ENCODE peak calls at places on chromosomes 1 and 21, in ten cellular contexts. One of them, this sample, is unnamed.

GRCh38 chr1:53549781-53550180 is 90.6 kb downstream of the DMRTB1 start:
- DNase-seq in posterior cingulate gyrus: no peak
- DNase-seq in fibroblast of mammary gland: no peak
- DNase-seq in upper lobe of right lung: peak
- DNase-seq in EL: no peak
- DNase-seq in cardiac muscle cell: no peak
- DNase-seq in stimulated activated CD4-positive, alpha-beta T cell treated with anti-CD3 and anti-CD28 coated beads, Interleukin-4, amount 100 ng/mL, for 48 hours: no peak
- DNase-seq in activated T-cell treated with anti-CD3 and anti-CD28 coated beads, Interleukin-2, amount 50 U/mL, for 48 hours: no peak
- DNase-seq in stimulated activated CD8-positive, alpha-beta memory T cell treated with anti-CD3 and anti-CD28 coated beads, Interleukin-7, amount 100 ng/mL, for 1 hour: no peak
- DNase-seq in AG08396: no peak
- DNase-seq in this sample: no peak

GRCh38 chr1:33358114-33358770 is 37.3 kb upstream of the A3GALT2 start:
- DNase-seq in posterior cingulate gyrus: no peak
- DNase-seq in stimulated activated CD4-positive, alpha-beta T cell treated with anti-CD3 and anti-CD28 coated beads, Interleukin-4, amount 100 ng/mL, for 48 hours: no peak
- DNase-seq in activated T-cell treated with anti-CD3 and anti-CD28 coated beads, Interleukin-2, amount 50 U/mL, for 48 hours: no peak
- DNase-seq in EL: no peak
- DNase-seq in fibroblast of mammary gland: no peak
- DNase-seq in upper lobe of right lung: no peak
- DNase-seq in cardiac muscle cell: no peak
- DNase-seq in AG08396: no peak
- DNase-seq in stimulated activated CD8-positive, alpha-beta memory T cell treated with anti-CD3 and anti-CD28 coated beads, Interleukin-7, amount 100 ng/mL, for 1 hour: no peak
- DNase-seq in this sample: no peak

GRCh38 chr1:47178020-47178419 is 11.8 kb downstream of the PDZK1IP1 start:
- DNase-seq in fibroblast of mammary gland: no peak
- DNase-seq in activated T-cell treated with anti-CD3 and anti-CD28 coated beads, Interleukin-2, amount 50 U/mL, for 48 hours: no peak
- DNase-seq in AG08396: no peak
- DNase-seq in upper lobe of right lung: no peak
- DNase-seq in EL: no peak
- DNase-seq in cardiac muscle cell: no peak
- DNase-seq in stimulated activated CD4-positive, alpha-beta T cell treated with anti-CD3 and anti-CD28 coated beads, Interleukin-4, amount 100 ng/mL, for 48 hours: no peak
- DNase-seq in stimulated activated CD8-positive, alpha-beta memory T cell treated with anti-CD3 and anti-CD28 coated beads, Interleukin-7, amount 100 ng/mL, for 1 hour: no peak
- DNase-seq in posterior cingulate gyrus: no peak
- DNase-seq in this sample: no peak

GRCh38 chr1:157170677-157171515 is 32.7 kb upstream of the ETV3 start:
- DNase-seq in fibroblast of mammary gland: peak
- DNase-seq in upper lobe of right lung: peak
- DNase-seq in cardiac muscle cell: peak
- DNase-seq in stimulated activated CD8-positive, alpha-beta memory T cell treated with anti-CD3 and anti-CD28 coated beads, Interleukin-7, amount 100 ng/mL, for 1 hour: no peak
- DNase-seq in activated T-cell treated with anti-CD3 and anti-CD28 coated beads, Interleukin-2, amount 50 U/mL, for 48 hours: peak
- DNase-seq in AG08396: no peak
- DNase-seq in stimulated activated CD4-positive, alpha-beta T cell treated with anti-CD3 and anti-CD28 coated beads, Interleukin-4, amount 100 ng/mL, for 48 hours: peak
- DNase-seq in posterior cingulate gyrus: no peak
- DNase-seq in EL: peak
- DNase-seq in this sample: peak

GRCh38 chr1:93816970-93817738 is 61.9 kb downstream of the DNTTIP2 start:
- DNase-seq in posterior cingulate gyrus: peak
- DNase-seq in fibroblast of mammary gland: peak
- DNase-seq in stimulated activated CD4-positive, alpha-beta T cell treated with anti-CD3 and anti-CD28 coated beads, Interleukin-4, amount 100 ng/mL, for 48 hours: no peak
- DNase-seq in AG08396: no peak
- DNase-seq in EL: peak
- DNase-seq in stimulated activated CD8-positive, alpha-beta memory T cell treated with anti-CD3 and anti-CD28 coated beads, Interleukin-7, amount 100 ng/mL, for 1 hour: no peak
- DNase-seq in activated T-cell treated with anti-CD3 and anti-CD28 coated beads, Interleukin-2, amount 50 U/mL, for 48 hours: no peak
- DNase-seq in cardiac muscle cell: peak
- DNase-seq in upper lobe of right lung: no peak
- DNase-seq in this sample: peak

GRCh38 chr1:70202173-70202758 is 3.1 kb downstream of the LRRC40 start:
- DNase-seq in stimulated activated CD8-positive, alpha-beta memory T cell treated with anti-CD3 and anti-CD28 coated beads, Interleukin-7, amount 100 ng/mL, for 1 hour: no peak
- DNase-seq in posterior cingulate gyrus: no peak
- DNase-seq in stimulated activated CD4-positive, alpha-beta T cell treated with anti-CD3 and anti-CD28 coated beads, Interleukin-4, amount 100 ng/mL, for 48 hours: no peak
- DNase-seq in cardiac muscle cell: no peak
- DNase-seq in AG08396: no peak
- DNase-seq in fibroblast of mammary gland: no peak
- DNase-seq in EL: no peak
- DNase-seq in activated T-cell treated with anti-CD3 and anti-CD28 coated beads, Interleukin-2, amount 50 U/mL, for 48 hours: no peak
- DNase-seq in upper lobe of right lung: no peak
- DNase-seq in this sample: no peak

GRCh38 chr1:194866153-194866552 is 1679.7 kb upstream of the B3GALT2 start:
- DNase-seq in stimulated activated CD4-positive, alpha-beta T cell treated with anti-CD3 and anti-CD28 coated beads, Interleukin-4, amount 100 ng/mL, for 48 hours: no peak
- DNase-seq in activated T-cell treated with anti-CD3 and anti-CD28 coated beads, Interleukin-2, amount 50 U/mL, for 48 hours: no peak
- DNase-seq in upper lobe of right lung: no peak
- DNase-seq in stimulated activated CD8-positive, alpha-beta memory T cell treated with anti-CD3 and anti-CD28 coated beads, Interleukin-7, amount 100 ng/mL, for 1 hour: no peak
- DNase-seq in EL: no peak
- DNase-seq in posterior cingulate gyrus: no peak
- DNase-seq in cardiac muscle cell: no peak
- DNase-seq in fibroblast of mammary gland: no peak
- DNase-seq in AG08396: no peak
- DNase-seq in this sample: no peak

GRCh38 chr1:8777867-8778266 is 39.6 kb downstream of the RERE start:
- DNase-seq in stimulated activated CD8-positive, alpha-beta memory T cell treated with anti-CD3 and anti-CD28 coated beads, Interleukin-7, amount 100 ng/mL, for 1 hour: no peak
- DNase-seq in posterior cingulate gyrus: no peak
- DNase-seq in EL: no peak
- DNase-seq in upper lobe of right lung: no peak
- DNase-seq in activated T-cell treated with anti-CD3 and anti-CD28 coated beads, Interleukin-2, amount 50 U/mL, for 48 hours: no peak
- DNase-seq in stimulated activated CD4-positive, alpha-beta T cell treated with anti-CD3 and anti-CD28 coated beads, Interleukin-4, amount 100 ng/mL, for 48 hours: no peak
- DNase-seq in cardiac muscle cell: no peak
- DNase-seq in fibroblast of mammary gland: peak
- DNase-seq in AG08396: no peak
- DNase-seq in this sample: no peak

GRCh38 chr21:28763809-28764418 is 228.8 kb downstream of the LTN1 start:
- DNase-seq in fibroblast of mammary gland: no peak
- DNase-seq in stimulated activated CD4-positive, alpha-beta T cell treated with anti-CD3 and anti-CD28 coated beads, Interleukin-4, amount 100 ng/mL, for 48 hours: no peak
- DNase-seq in upper lobe of right lung: no peak
- DNase-seq in cardiac muscle cell: no peak
- DNase-seq in activated T-cell treated with anti-CD3 and anti-CD28 coated beads, Interleukin-2, amount 50 U/mL, for 48 hours: no peak
- DNase-seq in posterior cingulate gyrus: no peak
- DNase-seq in stimulated activated CD8-positive, alpha-beta memory T cell treated with anti-CD3 and anti-CD28 coated beads, Interleukin-7, amount 100 ng/mL, for 1 hour: no peak
- DNase-seq in EL: no peak
- DNase-seq in AG08396: no peak
- DNase-seq in this sample: no peak

GRCh38 chr21:17554619-17555472 is 42.0 kb downstream of the CXADR start:
- DNase-seq in fibroblast of mammary gland: peak
- DNase-seq in EL: peak
- DNase-seq in stimulated activated CD4-positive, alpha-beta T cell treated with anti-CD3 and anti-CD28 coated beads, Interleukin-4, amount 100 ng/mL, for 48 hours: no peak
- DNase-seq in cardiac muscle cell: no peak
- DNase-seq in stimulated activated CD8-positive, alpha-beta memory T cell treated with anti-CD3 and anti-CD28 coated beads, Interleukin-7, amount 100 ng/mL, for 1 hour: no peak
- DNase-seq in activated T-cell treated with anti-CD3 and anti-CD28 coated beads, Interleukin-2, amount 50 U/mL, for 48 hours: no peak
- DNase-seq in posterior cingulate gyrus: no peak
- DNase-seq in AG08396: peak
- DNase-seq in upper lobe of right lung: no peak
- DNase-seq in this sample: peak

GRCh38 chr1:180027949-180028445 is 73.4 kb downstream of the CEP350 start:
- DNase-seq in activated T-cell treated with anti-CD3 and anti-CD28 coated beads, Interleukin-2, amount 50 U/mL, for 48 hours: no peak
- DNase-seq in stimulated activated CD8-positive, alpha-beta memory T cell treated with anti-CD3 and anti-CD28 coated beads, Interleukin-7, amount 100 ng/mL, for 1 hour: no peak
- DNase-seq in AG08396: peak
- DNase-seq in fibroblast of mammary gland: peak
- DNase-seq in stimulated activated CD4-positive, alpha-beta T cell treated with anti-CD3 and anti-CD28 coated beads, Interleukin-4, amount 100 ng/mL, for 48 hours: no peak
- DNase-seq in posterior cingulate gyrus: no peak
- DNase-seq in upper lobe of right lung: no peak
- DNase-seq in EL: peak
- DNase-seq in cardiac muscle cell: peak
- DNase-seq in this sample: no peak

GRCh38 chr1:181099152-181100014 is 10.9 kb downstream of the IER5 start:
- DNase-seq in fibroblast of mammary gland: peak
- DNase-seq in stimulated activated CD8-positive, alpha-beta memory T cell treated with anti-CD3 and anti-CD28 coated beads, Interleukin-7, amount 100 ng/mL, for 1 hour: no peak
- DNase-seq in EL: peak
- DNase-seq in activated T-cell treated with anti-CD3 and anti-CD28 coated beads, Interleukin-2, amount 50 U/mL, for 48 hours: peak
- DNase-seq in stimulated activated CD4-positive, alpha-beta T cell treated with anti-CD3 and anti-CD28 coated beads, Interleukin-4, amount 100 ng/mL, for 48 hours: peak
- DNase-seq in cardiac muscle cell: peak
- DNase-seq in upper lobe of right lung: no peak
- DNase-seq in AG08396: no peak
- DNase-seq in posterior cingulate gyrus: no peak
- DNase-seq in this sample: no peak

GRCh38 chr1:7432896-7433380 is 338.2 kb upstream of the VAMP3 start:
- DNase-seq in upper lobe of right lung: no peak
- DNase-seq in stimulated activated CD4-positive, alpha-beta T cell treated with anti-CD3 and anti-CD28 coated beads, Interleukin-4, amount 100 ng/mL, for 48 hours: no peak
- DNase-seq in AG08396: no peak
- DNase-seq in activated T-cell treated with anti-CD3 and anti-CD28 coated beads, Interleukin-2, amount 50 U/mL, for 48 hours: no peak
- DNase-seq in EL: no peak
- DNase-seq in posterior cingulate gyrus: peak
- DNase-seq in stimulated activated CD8-positive, alpha-beta memory T cell treated with anti-CD3 and anti-CD28 coated beads, Interleukin-7, amount 100 ng/mL, for 1 hour: no peak
- DNase-seq in fibroblast of mammary gland: no peak
- DNase-seq in cardiac muscle cell: no peak
- DNase-seq in this sample: no peak

GRCh38 chr1:147912553-147912952 is 10.0 kb downstream of the GJA8 start:
- DNase-seq in stimulated activated CD4-positive, alpha-beta T cell treated with anti-CD3 and anti-CD28 coated beads, Interleukin-4, amount 100 ng/mL, for 48 hours: no peak
- DNase-seq in stimulated activated CD8-positive, alpha-beta memory T cell treated with anti-CD3 and anti-CD28 coated beads, Interleukin-7, amount 100 ng/mL, for 1 hour: no peak
- DNase-seq in fibroblast of mammary gland: peak
- DNase-seq in AG08396: no peak
- DNase-seq in EL: no peak
- DNase-seq in upper lobe of right lung: no peak
- DNase-seq in activated T-cell treated with anti-CD3 and anti-CD28 coated beads, Interleukin-2, amount 50 U/mL, for 48 hours: no peak
- DNase-seq in cardiac muscle cell: no peak
- DNase-seq in posterior cingulate gyrus: no peak
- DNase-seq in this sample: no peak

GRCh38 chr21:29318354-29318753 is 19.6 kb downstream of the BACH1 start:
- DNase-seq in cardiac muscle cell: peak
- DNase-seq in posterior cingulate gyrus: no peak
- DNase-seq in activated T-cell treated with anti-CD3 and anti-CD28 coated beads, Interleukin-2, amount 50 U/mL, for 48 hours: no peak
- DNase-seq in upper lobe of right lung: no peak
- DNase-seq in EL: no peak
- DNase-seq in stimulated activated CD4-positive, alpha-beta T cell treated with anti-CD3 and anti-CD28 coated beads, Interleukin-4, amount 100 ng/mL, for 48 hours: no peak
- DNase-seq in AG08396: no peak
- DNase-seq in stimulated activated CD8-positive, alpha-beta memory T cell treated with anti-CD3 and anti-CD28 coated beads, Interleukin-7, amount 100 ng/mL, for 1 hour: no peak
- DNase-seq in fibroblast of mammary gland: peak
- DNase-seq in this sample: no peak

GRCh38 chr1:82366694-82367093 is 566.0 kb downstream of the ADGRL2 start:
- DNase-seq in AG08396: no peak
- DNase-seq in stimulated activated CD8-positive, alpha-beta memory T cell treated with anti-CD3 and anti-CD28 coated beads, Interleukin-7, amount 100 ng/mL, for 1 hour: no peak
- DNase-seq in stimulated activated CD4-positive, alpha-beta T cell treated with anti-CD3 and anti-CD28 coated beads, Interleukin-4, amount 100 ng/mL, for 48 hours: no peak
- DNase-seq in upper lobe of right lung: no peak
- DNase-seq in posterior cingulate gyrus: no peak
- DNase-seq in EL: no peak
- DNase-seq in fibroblast of mammary gland: no peak
- DNase-seq in cardiac muscle cell: no peak
- DNase-seq in activated T-cell treated with anti-CD3 and anti-CD28 coated beads, Interleukin-2, amount 50 U/mL, for 48 hours: no peak
- DNase-seq in this sample: no peak

GRCh38 chr1:243834130-243834529 is 15.9 kb downstream of the AKT3 start:
- DNase-seq in activated T-cell treated with anti-CD3 and anti-CD28 coated beads, Interleukin-2, amount 50 U/mL, for 48 hours: no peak
- DNase-seq in fibroblast of mammary gland: no peak
- DNase-seq in cardiac muscle cell: no peak
- DNase-seq in stimulated activated CD8-positive, alpha-beta memory T cell treated with anti-CD3 and anti-CD28 coated beads, Interleukin-7, amount 100 ng/mL, for 1 hour: no peak
- DNase-seq in stimulated activated CD4-positive, alpha-beta T cell treated with anti-CD3 and anti-CD28 coated beads, Interleukin-4, amount 100 ng/mL, for 48 hours: no peak
- DNase-seq in upper lobe of right lung: no peak
- DNase-seq in AG08396: no peak
- DNase-seq in posterior cingulate gyrus: no peak
- DNase-seq in EL: no peak
- DNase-seq in this sample: no peak

GRCh38 chr1:173508541-173508940 is 31.4 kb downstream of the PRDX6 start:
- DNase-seq in upper lobe of right lung: no peak
- DNase-seq in cardiac muscle cell: no peak
- DNase-seq in fibroblast of mammary gland: no peak
- DNase-seq in posterior cingulate gyrus: no peak
- DNase-seq in AG08396: no peak
- DNase-seq in stimulated activated CD4-positive, alpha-beta T cell treated with anti-CD3 and anti-CD28 coated beads, Interleukin-4, amount 100 ng/mL, for 48 hours: no peak
- DNase-seq in EL: no peak
- DNase-seq in stimulated activated CD8-positive, alpha-beta memory T cell treated with anti-CD3 and anti-CD28 coated beads, Interleukin-7, amount 100 ng/mL, for 1 hour: no peak
- DNase-seq in activated T-cell treated with anti-CD3 and anti-CD28 coated beads, Interleukin-2, amount 50 U/mL, for 48 hours: no peak
- DNase-seq in this sample: no peak

GRCh38 chr1:223761416-223761815 is 49.1 kb downstream of the CAPN2 start:
- DNase-seq in upper lobe of right lung: no peak
- DNase-seq in activated T-cell treated with anti-CD3 and anti-CD28 coated beads, Interleukin-2, amount 50 U/mL, for 48 hours: no peak
- DNase-seq in fibroblast of mammary gland: no peak
- DNase-seq in posterior cingulate gyrus: no peak
- DNase-seq in AG08396: no peak
- DNase-seq in cardiac muscle cell: peak
- DNase-seq in EL: no peak
- DNase-seq in stimulated activated CD8-positive, alpha-beta memory T cell treated with anti-CD3 and anti-CD28 coated beads, Interleukin-7, amount 100 ng/mL, for 1 hour: no peak
- DNase-seq in stimulated activated CD4-positive, alpha-beta T cell treated with anti-CD3 and anti-CD28 coated beads, Interleukin-4, amount 100 ng/mL, for 48 hours: no peak
- DNase-seq in this sample: no peak

GRCh38 chr1:20399606-20400180 is 86.3 kb downstream of the CAMK2N1 start:
- DNase-seq in AG08396: no peak
- DNase-seq in fibroblast of mammary gland: no peak
- DNase-seq in stimulated activated CD4-positive, alpha-beta T cell treated with anti-CD3 and anti-CD28 coated beads, Interleukin-4, amount 100 ng/mL, for 48 hours: no peak
- DNase-seq in posterior cingulate gyrus: peak
- DNase-seq in cardiac muscle cell: no peak
- DNase-seq in upper lobe of right lung: no peak
- DNase-seq in stimulated activated CD8-positive, alpha-beta memory T cell treated with anti-CD3 and anti-CD28 coated beads, Interleukin-7, amount 100 ng/mL, for 1 hour: no peak
- DNase-seq in activated T-cell treated with anti-CD3 and anti-CD28 coated beads, Interleukin-2, amount 50 U/mL, for 48 hours: no peak
- DNase-seq in EL: no peak
- DNase-seq in this sample: no peak

GRCh38 chr1:108050134-108050533 is 85.2 kb upstream of the VAV3 start:
- DNase-seq in stimulated activated CD4-positive, alpha-beta T cell treated with anti-CD3 and anti-CD28 coated beads, Interleukin-4, amount 100 ng/mL, for 48 hours: no peak
- DNase-seq in AG08396: no peak
- DNase-seq in activated T-cell treated with anti-CD3 and anti-CD28 coated beads, Interleukin-2, amount 50 U/mL, for 48 hours: no peak
- DNase-seq in upper lobe of right lung: peak
- DNase-seq in cardiac muscle cell: no peak
- DNase-seq in posterior cingulate gyrus: no peak
- DNase-seq in stimulated activated CD8-positive, alpha-beta memory T cell treated with anti-CD3 and anti-CD28 coated beads, Interleukin-7, amount 100 ng/mL, for 1 hour: no peak
- DNase-seq in fibroblast of mammary gland: no peak
- DNase-seq in EL: no peak
- DNase-seq in this sample: no peak

GRCh38 chr21:38136201-38136600 is 120.6 kb upstream of the KCNJ15 start:
- DNase-seq in AG08396: no peak
- DNase-seq in fibroblast of mammary gland: peak
- DNase-seq in stimulated activated CD8-positive, alpha-beta memory T cell treated with anti-CD3 and anti-CD28 coated beads, Interleukin-7, amount 100 ng/mL, for 1 hour: no peak
- DNase-seq in upper lobe of right lung: no peak
- DNase-seq in stimulated activated CD4-positive, alpha-beta T cell treated with anti-CD3 and anti-CD28 coated beads, Interleukin-4, amount 100 ng/mL, for 48 hours: no peak
- DNase-seq in posterior cingulate gyrus: no peak
- DNase-seq in cardiac muscle cell: peak
- DNase-seq in activated T-cell treated with anti-CD3 and anti-CD28 coated beads, Interleukin-2, amount 50 U/mL, for 48 hours: no peak
- DNase-seq in EL: peak
- DNase-seq in this sample: no peak

GRCh38 chr1:115222616-115223402 is 115.2 kb downstream of the NGF start:
- DNase-seq in posterior cingulate gyrus: no peak
- DNase-seq in fibroblast of mammary gland: no peak
- DNase-seq in stimulated activated CD8-positive, alpha-beta memory T cell treated with anti-CD3 and anti-CD28 coated beads, Interleukin-7, amount 100 ng/mL, for 1 hour: no peak
- DNase-seq in upper lobe of right lung: no peak
- DNase-seq in activated T-cell treated with anti-CD3 and anti-CD28 coated beads, Interleukin-2, amount 50 U/mL, for 48 hours: no peak
- DNase-seq in EL: no peak
- DNase-seq in stimulated activated CD4-positive, alpha-beta T cell treated with anti-CD3 and anti-CD28 coated beads, Interleukin-4, amount 100 ng/mL, for 48 hours: no peak
- DNase-seq in AG08396: no peak
- DNase-seq in cardiac muscle cell: no peak
- DNase-seq in this sample: no peak

GRCh38 chr1:19644761-19645543 is 841 bp downstream of the NBL1 start:
- DNase-seq in fibroblast of mammary gland: no peak
- DNase-seq in cardiac muscle cell: no peak
- DNase-seq in EL: peak
- DNase-seq in AG08396: peak
- DNase-seq in stimulated activated CD8-positive, alpha-beta memory T cell treated with anti-CD3 and anti-CD28 coated beads, Interleukin-7, amount 100 ng/mL, for 1 hour: peak
- DNase-seq in activated T-cell treated with anti-CD3 and anti-CD28 coated beads, Interleukin-2, amount 50 U/mL, for 48 hours: peak
- DNase-seq in upper lobe of right lung: no peak
- DNase-seq in posterior cingulate gyrus: no peak
- DNase-seq in stimulated activated CD4-positive, alpha-beta T cell treated with anti-CD3 and anti-CD28 coated beads, Interleukin-4, amount 100 ng/mL, for 48 hours: no peak
- DNase-seq in this sample: peak

GRCh38 chr1:193680924-193681316 is 494.5 kb upstream of the B3GALT2 start:
- DNase-seq in stimulated activated CD4-positive, alpha-beta T cell treated with anti-CD3 and anti-CD28 coated beads, Interleukin-4, amount 100 ng/mL, for 48 hours: no peak
- DNase-seq in EL: no peak
- DNase-seq in cardiac muscle cell: no peak
- DNase-seq in stimulated activated CD8-positive, alpha-beta memory T cell treated with anti-CD3 and anti-CD28 coated beads, Interleukin-7, amount 100 ng/mL, for 1 hour: no peak
- DNase-seq in fibroblast of mammary gland: no peak
- DNase-seq in upper lobe of right lung: no peak
- DNase-seq in AG08396: no peak
- DNase-seq in posterior cingulate gyrus: no peak
- DNase-seq in activated T-cell treated with anti-CD3 and anti-CD28 coated beads, Interleukin-2, amount 50 U/mL, for 48 hours: no peak
- DNase-seq in this sample: no peak

GRCh38 chr1:9537863-9538668 is 1.2 kb upstream of the SLC25A33 start:
- DNase-seq in AG08396: no peak
- DNase-seq in activated T-cell treated with anti-CD3 and anti-CD28 coated beads, Interleukin-2, amount 50 U/mL, for 48 hours: no peak
- DNase-seq in upper lobe of right lung: no peak
- DNase-seq in stimulated activated CD8-positive, alpha-beta memory T cell treated with anti-CD3 and anti-CD28 coated beads, Interleukin-7, amount 100 ng/mL, for 1 hour: no peak
- DNase-seq in EL: no peak
- DNase-seq in posterior cingulate gyrus: peak
- DNase-seq in stimulated activated CD4-positive, alpha-beta T cell treated with anti-CD3 and anti-CD28 coated beads, Interleukin-4, amount 100 ng/mL, for 48 hours: no peak
- DNase-seq in fibroblast of mammary gland: no peak
- DNase-seq in cardiac muscle cell: no peak
- DNase-seq in this sample: no peak

GRCh38 chr1:208985231-208985630 is 598.3 kb upstream of the CAMK1G start:
- DNase-seq in upper lobe of right lung: no peak
- DNase-seq in stimulated activated CD8-positive, alpha-beta memory T cell treated with anti-CD3 and anti-CD28 coated beads, Interleukin-7, amount 100 ng/mL, for 1 hour: no peak
- DNase-seq in posterior cingulate gyrus: no peak
- DNase-seq in EL: no peak
- DNase-seq in activated T-cell treated with anti-CD3 and anti-CD28 coated beads, Interleukin-2, amount 50 U/mL, for 48 hours: no peak
- DNase-seq in fibroblast of mammary gland: peak
- DNase-seq in stimulated activated CD4-positive, alpha-beta T cell treated with anti-CD3 and anti-CD28 coated beads, Interleukin-4, amount 100 ng/mL, for 48 hours: no peak
- DNase-seq in cardiac muscle cell: peak
- DNase-seq in AG08396: no peak
- DNase-seq in this sample: no peak

GRCh38 chr1:14615539-14616218 is 17.2 kb downstream of the KAZN start:
- DNase-seq in upper lobe of right lung: no peak
- DNase-seq in stimulated activated CD8-positive, alpha-beta memory T cell treated with anti-CD3 and anti-CD28 coated beads, Interleukin-7, amount 100 ng/mL, for 1 hour: no peak
- DNase-seq in fibroblast of mammary gland: no peak
- DNase-seq in AG08396: no peak
- DNase-seq in activated T-cell treated with anti-CD3 and anti-CD28 coated beads, Interleukin-2, amount 50 U/mL, for 48 hours: no peak
- DNase-seq in cardiac muscle cell: no peak
- DNase-seq in EL: no peak
- DNase-seq in stimulated activated CD4-positive, alpha-beta T cell treated with anti-CD3 and anti-CD28 coated beads, Interleukin-4, amount 100 ng/mL, for 48 hours: no peak
- DNase-seq in posterior cingulate gyrus: no peak
- DNase-seq in this sample: no peak

This sample was measured in endothelial cell.